ENCODE peak calls at places on chromosomes 12 and 14, in four cellular contexts. One of them, this sample, is unnamed.
A peak's percentile ranks its signal among the peaks of the same experiment; 100 is the strongest.

GRCh38 chr14:47674546-47675238 is 713 bp downstream of the MDGA2 start:
- DNase-seq in kidney epithelial cell: no peak
- DNase-seq in LHCN-M2: no peak
- DNase-seq in stimulated activated CD8-positive, alpha-beta memory T cell treated with anti-CD3 and anti-CD28 coated beads, Interleukin-12 subunit alpha, Interleukin-12 subunit beta, amount 100 ng/mL, for 4 hours: no peak
- DNase-seq in this sample: peak; percentile 55

GRCh38 chr14:91292476-91292875 is 48.0 kb upstream of the GPR68 start:
- DNase-seq in kidney epithelial cell: no peak
- DNase-seq in LHCN-M2: peak; percentile 14
- DNase-seq in stimulated activated CD8-positive, alpha-beta memory T cell treated with anti-CD3 and anti-CD28 coated beads, Interleukin-12 subunit alpha, Interleukin-12 subunit beta, amount 100 ng/mL, for 4 hours: no peak
- DNase-seq in this sample: no peak

GRCh38 chr14:53192023-53192422 is 38.9 kb upstream of the DDHD1 start:
- DNase-seq in kidney epithelial cell: no peak
- DNase-seq in stimulated activated CD8-positive, alpha-beta memory T cell treated with anti-CD3 and anti-CD28 coated beads, Interleukin-12 subunit alpha, Interleukin-12 subunit beta, amount 100 ng/mL, for 4 hours: no peak
- DNase-seq in LHCN-M2: no peak
- DNase-seq in this sample: no peak

GRCh38 chr14:31106768-31107167 is 80.6 kb upstream of the STRN3 start:
- DNase-seq in kidney epithelial cell: no peak
- DNase-seq in LHCN-M2: peak; percentile 22
- DNase-seq in stimulated activated CD8-positive, alpha-beta memory T cell treated with anti-CD3 and anti-CD28 coated beads, Interleukin-12 subunit alpha, Interleukin-12 subunit beta, amount 100 ng/mL, for 4 hours: no peak
- DNase-seq in this sample: no peak

GRCh38 chr12:127393896-127394295 is 873.1 kb upstream of the TMEM132C start:
- DNase-seq in stimulated activated CD8-positive, alpha-beta memory T cell treated with anti-CD3 and anti-CD28 coated beads, Interleukin-12 subunit alpha, Interleukin-12 subunit beta, amount 100 ng/mL, for 4 hours: no peak
- DNase-seq in LHCN-M2: peak; percentile 77
- DNase-seq in kidney epithelial cell: no peak
- DNase-seq in this sample: no peak

GRCh38 chr12:93536111-93536765 is 36.2 kb upstream of the SOCS2 start:
- DNase-seq in stimulated activated CD8-positive, alpha-beta memory T cell treated with anti-CD3 and anti-CD28 coated beads, Interleukin-12 subunit alpha, Interleukin-12 subunit beta, amount 100 ng/mL, for 4 hours: no peak
- DNase-seq in LHCN-M2: no peak
- DNase-seq in kidney epithelial cell: no peak
- DNase-seq in this sample: no peak

GRCh38 chr12:47590771-47591368 is 115.0 kb downstream of the RPAP3 start:
- DNase-seq in LHCN-M2: no peak
- DNase-seq in stimulated activated CD8-positive, alpha-beta memory T cell treated with anti-CD3 and anti-CD28 coated beads, Interleukin-12 subunit alpha, Interleukin-12 subunit beta, amount 100 ng/mL, for 4 hours: no peak
- DNase-seq in kidney epithelial cell: no peak
- DNase-seq in this sample: no peak

GRCh38 chr12:6724409-6724797 is 557 bp downstream of the COPS7A start:
- DNase-seq in kidney epithelial cell: no peak
- DNase-seq in stimulated activated CD8-positive, alpha-beta memory T cell treated with anti-CD3 and anti-CD28 coated beads, Interleukin-12 subunit alpha, Interleukin-12 subunit beta, amount 100 ng/mL, for 4 hours: no peak
- DNase-seq in LHCN-M2: no peak
- DNase-seq in this sample: peak; percentile 47

GRCh38 chr12:110822821-110823415 is 23.9 kb upstream of the CCDC63 start:
- DNase-seq in LHCN-M2: no peak
- DNase-seq in stimulated activated CD8-positive, alpha-beta memory T cell treated with anti-CD3 and anti-CD28 coated beads, Interleukin-12 subunit alpha, Interleukin-12 subunit beta, amount 100 ng/mL, for 4 hours: no peak
- DNase-seq in kidney epithelial cell: no peak
- DNase-seq in this sample: no peak

GRCh38 chr14:55599250-55599879 is 19.4 kb downstream of the KTN1 start:
- DNase-seq in stimulated activated CD8-positive, alpha-beta memory T cell treated with anti-CD3 and anti-CD28 coated beads, Interleukin-12 subunit alpha, Interleukin-12 subunit beta, amount 100 ng/mL, for 4 hours: no peak
- DNase-seq in kidney epithelial cell: no peak
- DNase-seq in LHCN-M2: no peak
- DNase-seq in this sample: no peak

GRCh38 chr12:70535896-70536374 is 101.3 kb downstream of the PTPRB start:
- DNase-seq in kidney epithelial cell: no peak
- DNase-seq in LHCN-M2: no peak
- DNase-seq in stimulated activated CD8-positive, alpha-beta memory T cell treated with anti-CD3 and anti-CD28 coated beads, Interleukin-12 subunit alpha, Interleukin-12 subunit beta, amount 100 ng/mL, for 4 hours: no peak
- DNase-seq in this sample: peak; percentile 31

GRCh38 chr12:68391905-68392304 is 59.7 kb upstream of the MDM1 start:
- DNase-seq in stimulated activated CD8-positive, alpha-beta memory T cell treated with anti-CD3 and anti-CD28 coated beads, Interleukin-12 subunit alpha, Interleukin-12 subunit beta, amount 100 ng/mL, for 4 hours: no peak
- DNase-seq in LHCN-M2: no peak
- DNase-seq in kidney epithelial cell: no peak
- DNase-seq in this sample: no peak

GRCh38 chr12:84644936-84645335 is 267.7 kb downstream of the SLC6A15 start:
- DNase-seq in stimulated activated CD8-positive, alpha-beta memory T cell treated with anti-CD3 and anti-CD28 coated beads, Interleukin-12 subunit alpha, Interleukin-12 subunit beta, amount 100 ng/mL, for 4 hours: no peak
- DNase-seq in LHCN-M2: no peak
- DNase-seq in kidney epithelial cell: no peak
- DNase-seq in this sample: no peak

This sample was measured in mesendoderm.